ENCODE peak calls at places on chromosomes 6 and 20, in eight cellular contexts. One of them, this sample, is unnamed. For H3K4me1, the result is how much of the 10 kb centered on the place peaks cover.

GRCh38 chr6:12150812-12151432 is 138.8 kb downstream of the HIVEP1 start:
- DNase-seq in ovary: no peak
- DNase-seq in adrenal gland: no peak
- DNase-seq in uterus: no peak
- DNase-seq in esophagus squamous epithelium: no peak
- DNase-seq in transverse colon: peak
- DNase-seq in A549: peak
- DNase-seq in suprapubic skin: no peak
- DNase-seq in this sample: no peak

GRCh38 chr20:32574296-32575226 is 10.6 kb downstream of the NOL4L start:
- DNase-seq in ovary: no peak
- DNase-seq in adrenal gland: peak
- DNase-seq in uterus: peak
- DNase-seq in esophagus squamous epithelium: no peak
- DNase-seq in transverse colon: no peak
- DNase-seq in A549: peak
- DNase-seq in suprapubic skin: no peak
- DNase-seq in this sample: no peak

GRCh38 chr20:36082516-36082915 is 72.0 kb upstream of the EPB41L1 start:
- DNase-seq in ovary: no peak
- DNase-seq in adrenal gland: no peak
- DNase-seq in uterus: no peak
- DNase-seq in esophagus squamous epithelium: no peak
- DNase-seq in transverse colon: no peak
- DNase-seq in A549: no peak
- DNase-seq in suprapubic skin: no peak
- DNase-seq in this sample: no peak

GRCh38 chr6:80489911-80490635 is 383.6 kb downstream of the BCKDHB start:
- DNase-seq in ovary: no peak
- DNase-seq in adrenal gland: no peak
- DNase-seq in uterus: no peak
- DNase-seq in esophagus squamous epithelium: no peak
- DNase-seq in transverse colon: no peak
- DNase-seq in A549: no peak
- DNase-seq in suprapubic skin: no peak
- DNase-seq in this sample: no peak

GRCh38 chr6:24448828-24449525 is 40.4 kb downstream of the GPLD1 start:
- DNase-seq in ovary: no peak
- DNase-seq in adrenal gland: no peak
- DNase-seq in uterus: no peak
- DNase-seq in esophagus squamous epithelium: no peak
- DNase-seq in transverse colon: no peak
- DNase-seq in A549: no peak
- DNase-seq in suprapubic skin: no peak
- DNase-seq in this sample: no peak

GRCh38 chr6:165245716-165246115 is 63.7 kb downstream of the C6orf118 start:
- DNase-seq in ovary: no peak
- DNase-seq in adrenal gland: no peak
- DNase-seq in uterus: no peak
- DNase-seq in esophagus squamous epithelium: no peak
- DNase-seq in transverse colon: no peak
- DNase-seq in A549: no peak
- DNase-seq in suprapubic skin: no peak
- DNase-seq in this sample: no peak

GRCh38 chr6:27604986-27605385 is 132.1 kb upstream of the ZNF184 start:
- DNase-seq in ovary: no peak
- DNase-seq in adrenal gland: no peak
- DNase-seq in uterus: no peak
- DNase-seq in esophagus squamous epithelium: no peak
- DNase-seq in transverse colon: no peak
- DNase-seq in A549: no peak
- DNase-seq in suprapubic skin: no peak
- DNase-seq in this sample: no peak

GRCh38 chr6:89335164-89335563 is 17.4 kb downstream of the UBE2J1 start:
- DNase-seq in ovary: no peak
- DNase-seq in adrenal gland: no peak
- DNase-seq in uterus: no peak
- DNase-seq in esophagus squamous epithelium: no peak
- DNase-seq in transverse colon: no peak
- DNase-seq in A549: no peak
- DNase-seq in suprapubic skin: no peak
- DNase-seq in this sample: no peak

GRCh38 chr20:44805991-44806729 is 4.2 kb downstream of the RIMS4 start:
- DNase-seq in ovary: peak
- DNase-seq in adrenal gland: peak
- DNase-seq in uterus: peak
- DNase-seq in esophagus squamous epithelium: no peak
- DNase-seq in transverse colon: no peak
- DNase-seq in A549: no peak
- DNase-seq in suprapubic skin: no peak
- DNase-seq in this sample: no peak

GRCh38 chr6:122014961-122015360 is 384.5 kb upstream of the HSF2 start:
- DNase-seq in ovary: no peak
- DNase-seq in adrenal gland: no peak
- DNase-seq in uterus: no peak
- DNase-seq in esophagus squamous epithelium: no peak
- DNase-seq in transverse colon: no peak
- DNase-seq in A549: no peak
- DNase-seq in suprapubic skin: no peak
- DNase-seq in this sample: no peak

GRCh38 chr6:40587240-40588069 is at the start of gene LRFN2:
- DNase-seq in ovary: peak
- DNase-seq in adrenal gland: peak
- DNase-seq in uterus: peak
- DNase-seq in esophagus squamous epithelium: no peak
- DNase-seq in transverse colon: peak
- DNase-seq in A549: peak
- DNase-seq in suprapubic skin: peak
- DNase-seq in this sample: peak

DNA sequence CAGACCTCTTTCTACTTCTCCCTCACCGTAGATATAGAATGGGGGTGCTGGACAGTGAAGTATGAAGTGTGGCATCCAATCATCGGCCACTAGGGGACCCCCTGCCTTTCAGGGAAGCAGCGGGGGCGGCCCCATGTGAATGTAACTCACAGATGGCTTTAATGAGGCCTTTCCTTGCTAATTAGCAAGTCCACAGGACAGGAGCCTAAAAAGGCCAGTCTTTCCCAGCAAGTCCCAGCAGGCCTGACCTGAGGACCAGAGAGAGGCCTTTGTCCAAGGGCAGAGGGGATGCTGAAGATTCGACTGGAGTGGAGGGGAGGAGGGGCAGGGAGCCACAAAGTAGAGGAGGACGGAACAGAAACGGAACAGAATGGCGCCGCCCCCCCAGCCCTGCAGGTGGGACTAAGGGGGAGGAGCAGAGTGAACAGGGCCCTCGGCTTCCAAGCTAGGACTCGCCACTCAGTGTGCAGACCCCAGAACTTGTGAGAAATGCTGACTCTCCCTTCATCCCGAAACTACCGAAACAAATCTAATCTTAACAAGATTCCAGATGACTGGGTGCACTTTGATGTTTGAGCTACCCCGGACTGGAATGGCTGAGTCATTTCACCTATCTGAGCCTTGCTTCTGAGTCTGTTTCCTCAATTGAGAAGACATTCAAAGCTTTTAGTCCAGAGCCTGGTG is 5.8 kb downstream of the C6orf132 start:
- DNase-seq in ovary: no peak
- DNase-seq in adrenal gland: peak
- DNase-seq in uterus: no peak
- DNase-seq in esophagus squamous epithelium: no peak
- DNase-seq in transverse colon: peak
- DNase-seq in A549: peak
- DNase-seq in suprapubic skin: no peak
- DNase-seq in this sample: no peak
- H3K4me1 ChIP-seq in ovary: under half
- H3K4me1 ChIP-seq in adrenal gland: under half
- H3K4me1 ChIP-seq in uterus: under half
- H3K4me1 ChIP-seq in esophagus squamous epithelium: half or more
- H3K4me1 ChIP-seq in transverse colon: under half
- H3K4me1 ChIP-seq in A549: half or more
- H3K4me1 ChIP-seq in suprapubic skin: half or more
- H3K4me1 ChIP-seq in this sample: under half

GRCh38 chr6:136920858-136921520 is 1.1 kb upstream of the SLC35D3 start:
- DNase-seq in ovary: no peak
- DNase-seq in adrenal gland: no peak
- DNase-seq in uterus: no peak
- DNase-seq in esophagus squamous epithelium: no peak
- DNase-seq in transverse colon: peak
- DNase-seq in A549: peak
- DNase-seq in suprapubic skin: no peak
- DNase-seq in this sample: no peak

GRCh38 chr6:136921521-136921935 is 573 bp upstream of the SLC35D3 start:
- DNase-seq in ovary: peak
- DNase-seq in adrenal gland: no peak
- DNase-seq in uterus: no peak
- DNase-seq in esophagus squamous epithelium: no peak
- DNase-seq in transverse colon: peak
- DNase-seq in A549: peak
- DNase-seq in suprapubic skin: no peak
- DNase-seq in this sample: peak

GRCh38 chr6:136921936-136922679 is at the start of gene SLC35D3:
- DNase-seq in ovary: peak
- DNase-seq in adrenal gland: no peak
- DNase-seq in uterus: no peak
- DNase-seq in esophagus squamous epithelium: no peak
- DNase-seq in transverse colon: no peak
- DNase-seq in A549: peak
- DNase-seq in suprapubic skin: no peak
- DNase-seq in this sample: no peak

GRCh38 chr6:136922680-136922996 is 537 bp downstream of the SLC35D3 start:
- DNase-seq in ovary: no peak
- DNase-seq in adrenal gland: no peak
- DNase-seq in uterus: no peak
- DNase-seq in esophagus squamous epithelium: no peak
- DNase-seq in transverse colon: no peak
- DNase-seq in A549: peak
- DNase-seq in suprapubic skin: no peak
- DNase-seq in this sample: no peak

GRCh38 chr6:136920216-136920857 is 1.8 kb upstream of the SLC35D3 start:
- DNase-seq in ovary: no peak
- DNase-seq in adrenal gland: no peak
- DNase-seq in uterus: no peak
- DNase-seq in esophagus squamous epithelium: no peak
- DNase-seq in transverse colon: no peak
- DNase-seq in A549: no peak
- DNase-seq in suprapubic skin: no peak
- DNase-seq in this sample: no peak
- H3K4me3 ChIP-seq in ovary: no peak
- H3K4me3 ChIP-seq in adrenal gland: no peak
- H3K4me3 ChIP-seq in uterus: peak
- H3K4me3 ChIP-seq in esophagus squamous epithelium: no peak
- H3K4me3 ChIP-seq in transverse colon: peak
- H3K4me3 ChIP-seq in A549: no peak
- H3K4me3 ChIP-seq in suprapubic skin: peak
- H3K4me3 ChIP-seq in this sample: peak

DNA sequence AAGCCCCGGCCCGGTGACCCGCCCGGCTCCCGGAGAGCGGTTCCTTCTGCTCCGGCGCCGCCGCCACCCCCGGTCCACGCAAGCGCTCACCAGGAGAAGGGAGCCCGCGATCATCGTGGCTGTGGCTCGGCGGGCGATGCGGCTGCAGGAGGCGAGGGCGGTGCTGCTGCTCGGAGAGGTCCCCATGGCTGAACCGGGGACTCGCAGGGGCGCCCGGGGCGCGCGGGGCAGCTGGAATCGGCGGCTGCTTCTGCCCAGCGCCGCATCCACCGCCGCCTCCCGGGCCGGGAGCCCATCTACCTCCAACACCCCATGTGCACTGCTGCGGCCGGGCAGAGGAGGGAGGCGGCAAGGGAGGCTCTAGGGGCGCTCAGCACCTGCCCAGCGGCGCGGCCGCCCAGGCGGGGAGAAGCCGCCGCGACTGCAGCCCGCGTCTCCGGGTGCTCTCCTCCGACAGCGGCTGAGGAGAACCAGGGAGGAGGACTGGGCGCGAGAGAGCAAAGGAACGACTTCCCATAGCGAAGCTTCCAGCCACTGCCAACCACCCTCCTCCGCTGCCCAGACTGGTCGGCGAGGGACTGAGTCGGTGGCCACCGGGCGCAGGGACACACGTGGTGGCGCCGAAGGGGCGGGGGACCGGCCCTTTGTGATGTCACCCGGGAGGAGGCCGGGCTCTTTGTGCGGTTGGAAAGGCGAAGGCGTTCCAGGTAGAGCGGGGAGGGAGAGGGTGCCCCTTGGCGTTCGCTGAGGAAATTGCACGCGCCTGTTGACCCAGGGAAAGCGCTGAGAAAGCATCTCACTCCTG is at the start of gene TNFRSF21:
- DNase-seq in ovary: peak
- DNase-seq in adrenal gland: peak
- DNase-seq in uterus: peak
- DNase-seq in esophagus squamous epithelium: peak
- DNase-seq in transverse colon: peak
- DNase-seq in A549: peak
- DNase-seq in suprapubic skin: peak
- DNase-seq in this sample: peak
- TF ChIP-seq POLR2A in ovary: no peak
- TF ChIP-seq POLR2A in adrenal gland: peak
- TF ChIP-seq POLR2A in uterus: peak
- TF ChIP-seq POLR2A in esophagus squamous epithelium: peak
- TF ChIP-seq POLR2A in transverse colon: peak
- TF ChIP-seq POLR2A in A549: peak
- TF ChIP-seq POLR2A in suprapubic skin: peak
- TF ChIP-seq POLR2A in this sample: no peak

GRCh38 chr20:23361651-23362391 is at the start of gene GZF1:
- DNase-seq in ovary: peak
- DNase-seq in adrenal gland: peak
- DNase-seq in uterus: peak
- DNase-seq in esophagus squamous epithelium: peak
- DNase-seq in transverse colon: peak
- DNase-seq in A549: peak
- DNase-seq in suprapubic skin: peak
- DNase-seq in this sample: peak
- H3K4me1 ChIP-seq in ovary: under half
- H3K4me1 ChIP-seq in adrenal gland: under half
- H3K4me1 ChIP-seq in uterus: under half
- H3K4me1 ChIP-seq in esophagus squamous epithelium: half or more
- H3K4me1 ChIP-seq in transverse colon: under half
- H3K4me1 ChIP-seq in A549: under half
- H3K4me1 ChIP-seq in suprapubic skin: half or more
- H3K4me1 ChIP-seq in this sample: half or more

GRCh38 chr6:72811971-72812421 is 190.1 kb downstream of the KCNQ5 start:
- DNase-seq in ovary: no peak
- DNase-seq in adrenal gland: no peak
- DNase-seq in uterus: no peak
- DNase-seq in esophagus squamous epithelium: no peak
- DNase-seq in transverse colon: no peak
- DNase-seq in A549: no peak
- DNase-seq in suprapubic skin: no peak
- DNase-seq in this sample: no peak

GRCh38 chr6:72813807-72814596 is 192.1 kb downstream of the KCNQ5 start:
- DNase-seq in ovary: no peak
- DNase-seq in adrenal gland: no peak
- DNase-seq in uterus: no peak
- DNase-seq in esophagus squamous epithelium: no peak
- DNase-seq in transverse colon: no peak
- DNase-seq in A549: no peak
- DNase-seq in suprapubic skin: no peak
- DNase-seq in this sample: no peak

GRCh38 chr6:72810571-72811280 is 188.9 kb downstream of the KCNQ5 start:
- DNase-seq in ovary: no peak
- DNase-seq in adrenal gland: no peak
- DNase-seq in uterus: no peak
- DNase-seq in esophagus squamous epithelium: no peak
- DNase-seq in transverse colon: no peak
- DNase-seq in A549: no peak
- DNase-seq in suprapubic skin: no peak
- DNase-seq in this sample: no peak

GRCh38 chr6:72809701-72810379 is 188.0 kb downstream of the KCNQ5 start:
- DNase-seq in ovary: no peak
- DNase-seq in adrenal gland: no peak
- DNase-seq in uterus: no peak
- DNase-seq in esophagus squamous epithelium: no peak
- DNase-seq in transverse colon: no peak
- DNase-seq in A549: no peak
- DNase-seq in suprapubic skin: no peak
- DNase-seq in this sample: no peak
- H3K4me3 ChIP-seq in ovary: no peak
- H3K4me3 ChIP-seq in adrenal gland: no peak
- H3K4me3 ChIP-seq in uterus: no peak
- H3K4me3 ChIP-seq in esophagus squamous epithelium: no peak
- H3K4me3 ChIP-seq in transverse colon: no peak
- H3K4me3 ChIP-seq in A549: no peak
- H3K4me3 ChIP-seq in suprapubic skin: no peak
- H3K4me3 ChIP-seq in this sample: no peak